ENCODE peak calls at places on chromosomes 4 and X, in four cellular contexts. N, C, B and K are unnamed samples.

GRCh38 chr4:159508917-159509500 is 406.1 kb downstream of the RAPGEF2 start:
- DNase-seq in N (no peak), C (no peak), B (no peak), K (no peak)

GRCh38 chrX:107683124-107683895 is 55.0 kb downstream of the PRPS1 start:
- DNase-seq in N (no peak), C (no peak), B (no peak), K (no peak)

GRCh38 chrX:96619588-96619987 is 65.1 kb upstream of the DIAPH2 start:
- DNase-seq in N (no peak), C (no peak), B (no peak), K (no peak)

GRCh38 chr4:5374577-5374976 is 323.3 kb downstream of the STK32B start:
- DNase-seq in N (no peak), C (no peak), B (no peak), K (no peak)

GRCh38 chr4:3824521-3825270 is 58.5 kb downstream of the ADRA2C start:
- DNase-seq in N (no peak), C (no peak), B (no peak), K (no peak)

GRCh38 chrX:45228126-45228525 is 27.4 kb upstream of the DIPK2B start:
- DNase-seq in N (no peak), C (no peak), B (no peak), K (no peak)

GRCh38 chr4:77582716-77583115 is 22.9 kb upstream of the CXCL13 start:
- DNase-seq in N (no peak), C (no peak), B (no peak), K (no peak)

GRCh38 chr4:1305781-1306455 is 16.2 kb downstream of the MAEA start:
- DNase-seq in N (peak), C (no peak), B (no peak), K (no peak)

GRCh38 chrX:153551135-153551534 is 33.7 kb downstream of the ATP2B3 start:
- DNase-seq in N (no peak), C (no peak), B (no peak), K (no peak)

GRCh38 chrX:1205681-1206611 is 6.5 kb downstream of the CRLF2 start:
- DNase-seq in N (no peak), C (no peak), B (peak), K (peak)

GRCh38 chr4:169810325-169811323 is 52.9 kb upstream of the HPF1 start:
- DNase-seq in N (peak), C (peak), B (no peak), K (peak)

GRCh38 chr4:175253184-175253902 is 335.2 kb downstream of the ADAM29 start:
- DNase-seq in N (no peak), C (peak), B (peak), K (no peak)

GRCh38 chrX:39212456-39212855 is 411.2 kb downstream of the MID1IP1 start:
- DNase-seq in N (no peak), C (no peak), B (no peak), K (no peak)

GRCh38 chr4:94528792-94529451 is 77.2 kb downstream of the PDLIM5 start:
- DNase-seq in N (no peak), C (no peak), B (no peak), K (no peak)

GRCh38 chrX:34404386-34405070 is 252.6 kb downstream of the TMEM47 start:
- DNase-seq in N (no peak), C (no peak), B (no peak), K (no peak)

GRCh38 chrX:149962859-149963757 is 24.8 kb upstream of the EOLA2 start:
- DNase-seq in N (peak), C (peak), B (peak), K (peak)

GRCh38 chr4:84482564-84483563 is 16.2 kb downstream of the NKX6-1 start:
- DNase-seq in N (no peak), C (no peak), B (peak), K (no peak)

GRCh38 chrX:9278475-9279270 is 186.2 kb upstream of the TBL1X start:
- DNase-seq in N (no peak), C (no peak), B (no peak), K (no peak)

GRCh38 chr4:145179201-145179860 is 1.1 kb downstream of the OTUD4 start:
- DNase-seq in N (peak), C (peak), B (peak), K (peak)

GRCh38 chrX:135382260-135382659 is 39.5 kb upstream of the SMIM10L2A start:
- DNase-seq in N (no peak), C (no peak), B (no peak), K (no peak)

GRCh38 chr4:2469192-2469984 is 482 bp downstream of the RNF4 start:
- DNase-seq in N (peak), C (peak), B (peak), K (peak)